ENCODE peak calls at places on chromosomes 2 and 18, in seven cellular contexts. One of them, this sample, is unnamed. For H3K4me1, the result is how much of the 10 kb centered on the place peaks cover.

GRCh38 chr18:21468514-21469164 is 131.9 kb downstream of the ESCO1 start:
- DNase-seq in CD4-positive, CD25-positive, alpha-beta regulatory T cell: no peak
- DNase-seq in body of pancreas: no peak
- DNase-seq in right cardiac atrium: no peak
- DNase-seq in tibial nerve: no peak
- DNase-seq in fibroblast of lung: no peak
- DNase-seq in right atrium auricular region: no peak
- DNase-seq in this sample: peak

GRCh38 chr2:100252811-100253698 is 69.2 kb downstream of the LONRF2 start:
- DNase-seq in body of pancreas: no peak
- DNase-seq in right atrium auricular region: no peak
- DNase-seq in tibial nerve: no peak
- DNase-seq in right cardiac atrium: peak
- DNase-seq in CD4-positive, CD25-positive, alpha-beta regulatory T cell: no peak
- DNase-seq in fibroblast of lung: no peak
- DNase-seq in this sample: no peak

GRCh38 chr2:191983591-191983990 is 136.7 kb upstream of the CAVIN2 start:
- DNase-seq in body of pancreas: no peak
- DNase-seq in right cardiac atrium: no peak
- DNase-seq in fibroblast of lung: no peak
- DNase-seq in CD4-positive, CD25-positive, alpha-beta regulatory T cell: no peak
- DNase-seq in right atrium auricular region: no peak
- DNase-seq in tibial nerve: no peak
- DNase-seq in this sample: no peak

GRCh38 chr2:12931211-12931844 is 214.6 kb downstream of the TRIB2 start:
- DNase-seq in tibial nerve: no peak
- DNase-seq in fibroblast of lung: peak
- DNase-seq in CD4-positive, CD25-positive, alpha-beta regulatory T cell: peak
- DNase-seq in right cardiac atrium: no peak
- DNase-seq in right atrium auricular region: no peak
- DNase-seq in body of pancreas: no peak
- DNase-seq in this sample: peak

GRCh38 chr2:31208240-31208639 is 9.1 kb downstream of the CAPN14 start:
- DNase-seq in fibroblast of lung: no peak
- DNase-seq in right atrium auricular region: no peak
- DNase-seq in right cardiac atrium: no peak
- DNase-seq in body of pancreas: no peak
- DNase-seq in tibial nerve: no peak
- DNase-seq in CD4-positive, CD25-positive, alpha-beta regulatory T cell: no peak
- DNase-seq in this sample: peak

GRCh38 chr2:224023188-224023587 is 15.9 kb downstream of the SERPINE2 start:
- DNase-seq in tibial nerve: no peak
- DNase-seq in fibroblast of lung: peak
- DNase-seq in CD4-positive, CD25-positive, alpha-beta regulatory T cell: no peak
- DNase-seq in right cardiac atrium: no peak
- DNase-seq in body of pancreas: no peak
- DNase-seq in right atrium auricular region: no peak
- DNase-seq in this sample: no peak

GRCh38 chr2:55733335-55733734 is 39.7 kb upstream of the PNPT1 start:
- DNase-seq in fibroblast of lung: peak
- DNase-seq in tibial nerve: no peak
- DNase-seq in body of pancreas: no peak
- DNase-seq in right atrium auricular region: no peak
- DNase-seq in right cardiac atrium: no peak
- DNase-seq in CD4-positive, CD25-positive, alpha-beta regulatory T cell: no peak
- DNase-seq in this sample: no peak

GRCh38 chr2:38293152-38293865 is 83.8 kb downstream of the ATL2 start:
- DNase-seq in right cardiac atrium: no peak
- DNase-seq in body of pancreas: no peak
- DNase-seq in fibroblast of lung: no peak
- DNase-seq in right atrium auricular region: no peak
- DNase-seq in CD4-positive, CD25-positive, alpha-beta regulatory T cell: no peak
- DNase-seq in tibial nerve: no peak
- DNase-seq in this sample: no peak

GRCh38 chr2:240999001-240999791 is 778 bp downstream of the SNED1 start:
- DNase-seq in right atrium auricular region: peak
- DNase-seq in fibroblast of lung: peak
- DNase-seq in right cardiac atrium: peak
- DNase-seq in CD4-positive, CD25-positive, alpha-beta regulatory T cell: no peak
- DNase-seq in body of pancreas: peak
- DNase-seq in tibial nerve: peak
- DNase-seq in this sample: no peak

GRCh38 chr18:21112140-21112473 is 494 bp upstream of the ROCK1 start:
- DNase-seq in right atrium auricular region: no peak
- DNase-seq in CD4-positive, CD25-positive, alpha-beta regulatory T cell: no peak
- DNase-seq in tibial nerve: no peak
- DNase-seq in fibroblast of lung: no peak
- DNase-seq in body of pancreas: no peak
- DNase-seq in right cardiac atrium: no peak
- DNase-seq in this sample: no peak

GRCh38 chr18:490024-490366 is 10.5 kb downstream of the COLEC12 start:
- DNase-seq in right cardiac atrium: no peak
- DNase-seq in fibroblast of lung: no peak
- DNase-seq in tibial nerve: no peak
- DNase-seq in right atrium auricular region: no peak
- DNase-seq in body of pancreas: no peak
- DNase-seq in CD4-positive, CD25-positive, alpha-beta regulatory T cell: no peak
- DNase-seq in this sample: no peak

GRCh38 chr2:168192839-168193616 is 54.4 kb downstream of the STK39 start:
- DNase-seq in tibial nerve: no peak
- DNase-seq in fibroblast of lung: peak
- DNase-seq in right atrium auricular region: no peak
- DNase-seq in right cardiac atrium: no peak
- DNase-seq in CD4-positive, CD25-positive, alpha-beta regulatory T cell: peak
- DNase-seq in body of pancreas: no peak
- DNase-seq in this sample: peak

GRCh38 chr2:111186123-111186715 is 65.5 kb downstream of the BCL2L11 start:
- DNase-seq in body of pancreas: no peak
- DNase-seq in right cardiac atrium: no peak
- DNase-seq in right atrium auricular region: no peak
- DNase-seq in CD4-positive, CD25-positive, alpha-beta regulatory T cell: no peak
- DNase-seq in tibial nerve: no peak
- DNase-seq in fibroblast of lung: no peak
- DNase-seq in this sample: no peak

GRCh38 chr2:215522237-215522636 is 86.4 kb upstream of the FN1 start:
- DNase-seq in right atrium auricular region: no peak
- DNase-seq in fibroblast of lung: peak
- DNase-seq in tibial nerve: no peak
- DNase-seq in body of pancreas: no peak
- DNase-seq in CD4-positive, CD25-positive, alpha-beta regulatory T cell: no peak
- DNase-seq in right cardiac atrium: no peak
- DNase-seq in this sample: no peak

GRCh38 chr2:19028617-19029016 is 329.8 kb downstream of the OSR1 start:
- DNase-seq in body of pancreas: no peak
- DNase-seq in right cardiac atrium: no peak
- DNase-seq in CD4-positive, CD25-positive, alpha-beta regulatory T cell: no peak
- DNase-seq in fibroblast of lung: peak
- DNase-seq in right atrium auricular region: no peak
- DNase-seq in tibial nerve: no peak
- DNase-seq in this sample: no peak

GRCh38 chr2:25417715-25418369 is 76.1 kb upstream of the DNMT3A start:
- DNase-seq in CD4-positive, CD25-positive, alpha-beta regulatory T cell: peak
- DNase-seq in tibial nerve: no peak
- DNase-seq in body of pancreas: no peak
- DNase-seq in fibroblast of lung: no peak
- DNase-seq in right atrium auricular region: no peak
- DNase-seq in right cardiac atrium: no peak
- DNase-seq in this sample: peak
- H3K4me1 ChIP-seq in CD4-positive, CD25-positive, alpha-beta regulatory T cell: under half
- H3K4me1 ChIP-seq in tibial nerve: under half
- H3K4me1 ChIP-seq in body of pancreas: under half
- H3K4me1 ChIP-seq in fibroblast of lung: under half
- H3K4me1 ChIP-seq in right atrium auricular region: under half
- H3K4me1 ChIP-seq in right cardiac atrium: under half
- H3K4me1 ChIP-seq in this sample: half or more

GRCh38 chr2:217954051-217954450 is 48.7 kb downstream of the TNS1 start:
- DNase-seq in tibial nerve: no peak
- DNase-seq in body of pancreas: no peak
- DNase-seq in right cardiac atrium: no peak
- DNase-seq in CD4-positive, CD25-positive, alpha-beta regulatory T cell: no peak
- DNase-seq in fibroblast of lung: no peak
- DNase-seq in right atrium auricular region: no peak
- DNase-seq in this sample: no peak

GRCh38 chr2:217954971-217955740 is 47.6 kb downstream of the TNS1 start:
- DNase-seq in fibroblast of lung: no peak
- DNase-seq in body of pancreas: no peak
- DNase-seq in tibial nerve: no peak
- DNase-seq in right atrium auricular region: no peak
- DNase-seq in right cardiac atrium: no peak
- DNase-seq in CD4-positive, CD25-positive, alpha-beta regulatory T cell: no peak
- DNase-seq in this sample: no peak

GRCh38 chr2:217956895-217957457 is 45.8 kb downstream of the TNS1 start:
- DNase-seq in CD4-positive, CD25-positive, alpha-beta regulatory T cell: no peak
- DNase-seq in tibial nerve: no peak
- DNase-seq in right atrium auricular region: no peak
- DNase-seq in right cardiac atrium: no peak
- DNase-seq in body of pancreas: peak
- DNase-seq in fibroblast of lung: no peak
- DNase-seq in this sample: no peak

GRCh38 chr2:217954469-217954868 is 48.3 kb downstream of the TNS1 start:
- DNase-seq in fibroblast of lung: no peak
- DNase-seq in right atrium auricular region: no peak
- DNase-seq in right cardiac atrium: no peak
- DNase-seq in tibial nerve: no peak
- DNase-seq in CD4-positive, CD25-positive, alpha-beta regulatory T cell: no peak
- DNase-seq in body of pancreas: peak
- DNase-seq in this sample: no peak

GRCh38 chr2:217955881-217956493 is 46.8 kb downstream of the TNS1 start:
- DNase-seq in right cardiac atrium: no peak
- DNase-seq in fibroblast of lung: no peak
- DNase-seq in tibial nerve: no peak
- DNase-seq in body of pancreas: no peak
- DNase-seq in right atrium auricular region: no peak
- DNase-seq in CD4-positive, CD25-positive, alpha-beta regulatory T cell: no peak
- DNase-seq in this sample: no peak
- H3K4me1 ChIP-seq in right cardiac atrium: under half
- H3K4me1 ChIP-seq in fibroblast of lung: under half
- H3K4me1 ChIP-seq in tibial nerve: under half
- H3K4me1 ChIP-seq in body of pancreas: half or more
- H3K4me1 ChIP-seq in right atrium auricular region: half or more
- H3K4me1 ChIP-seq in CD4-positive, CD25-positive, alpha-beta regulatory T cell: under half
- H3K4me1 ChIP-seq in this sample: under half

DNA sequence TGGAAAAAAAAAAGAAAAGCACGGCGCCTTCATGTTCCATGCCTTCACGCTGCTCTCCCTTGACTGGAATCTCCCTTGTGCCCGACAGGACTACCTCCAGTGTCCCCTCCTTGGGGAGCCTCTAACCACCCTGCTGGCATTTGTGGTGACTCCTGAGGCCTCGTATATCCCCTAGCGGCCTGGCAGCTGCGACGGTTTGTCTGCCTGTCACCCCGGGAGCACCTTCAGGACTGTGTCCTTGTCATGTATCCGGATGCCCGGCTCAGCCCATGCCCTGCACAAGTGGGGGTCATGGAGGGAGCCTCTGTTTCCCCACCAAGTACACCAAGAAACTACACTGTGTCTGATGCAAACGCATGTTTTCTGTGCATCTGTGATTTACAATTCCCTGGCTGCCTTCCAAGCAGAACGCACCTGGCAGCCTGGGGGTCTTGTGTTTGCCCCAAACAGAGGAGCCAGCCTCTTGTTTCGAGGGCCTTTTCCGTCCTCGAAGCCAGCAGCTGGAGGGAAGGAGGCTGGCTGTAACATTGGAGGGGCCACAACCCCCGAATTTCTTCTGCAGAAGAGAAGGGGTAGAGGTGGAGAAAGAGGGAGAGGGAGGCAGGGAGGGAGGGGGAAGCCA is 18.9 kb downstream of the TWIST2 start:
- DNase-seq in body of pancreas: no peak
- DNase-seq in right atrium auricular region: no peak
- DNase-seq in right cardiac atrium: no peak
- DNase-seq in CD4-positive, CD25-positive, alpha-beta regulatory T cell: no peak
- DNase-seq in tibial nerve: no peak
- DNase-seq in fibroblast of lung: no peak
- DNase-seq in this sample: no peak
- H3K4me1 ChIP-seq in body of pancreas: under half
- H3K4me1 ChIP-seq in right atrium auricular region: under half
- H3K4me1 ChIP-seq in right cardiac atrium: under half
- H3K4me1 ChIP-seq in CD4-positive, CD25-positive, alpha-beta regulatory T cell: under half
- H3K4me1 ChIP-seq in tibial nerve: under half
- H3K4me1 ChIP-seq in fibroblast of lung: under half
- H3K4me1 ChIP-seq in this sample: under half

GRCh38 chr2:239225456-239225855 is 175.4 kb downstream of the HDAC4 start:
- DNase-seq in fibroblast of lung: no peak
- DNase-seq in tibial nerve: no peak
- DNase-seq in right cardiac atrium: peak
- DNase-seq in CD4-positive, CD25-positive, alpha-beta regulatory T cell: no peak
- DNase-seq in body of pancreas: no peak
- DNase-seq in right atrium auricular region: no peak
- DNase-seq in this sample: no peak
- H3K4me1 ChIP-seq in fibroblast of lung: under half
- H3K4me1 ChIP-seq in tibial nerve: under half
- H3K4me1 ChIP-seq in right cardiac atrium: under half
- H3K4me1 ChIP-seq in CD4-positive, CD25-positive, alpha-beta regulatory T cell: under half
- H3K4me1 ChIP-seq in body of pancreas: half or more
- H3K4me1 ChIP-seq in right atrium auricular region: half or more
- H3K4me1 ChIP-seq in this sample: under half

GRCh38 chr18:48838921-48839818 is 111.6 kb downstream of the SMAD7 start:
- DNase-seq in right cardiac atrium: peak
- DNase-seq in CD4-positive, CD25-positive, alpha-beta regulatory T cell: no peak
- DNase-seq in right atrium auricular region: no peak
- DNase-seq in body of pancreas: no peak
- DNase-seq in tibial nerve: no peak
- DNase-seq in fibroblast of lung: peak
- DNase-seq in this sample: no peak
- H3K4me1 ChIP-seq in right cardiac atrium: under half
- H3K4me1 ChIP-seq in CD4-positive, CD25-positive, alpha-beta regulatory T cell: under half
- H3K4me1 ChIP-seq in right atrium auricular region: half or more
- H3K4me1 ChIP-seq in body of pancreas: under half
- H3K4me1 ChIP-seq in tibial nerve: under half
- H3K4me1 ChIP-seq in fibroblast of lung: under half
- H3K4me1 ChIP-seq in this sample: under half

GRCh38 chr18:63181706-63182105 is 137.9 kb downstream of the BCL2 start:
- DNase-seq in CD4-positive, CD25-positive, alpha-beta regulatory T cell: no peak
- DNase-seq in right cardiac atrium: no peak
- DNase-seq in fibroblast of lung: no peak
- DNase-seq in body of pancreas: no peak
- DNase-seq in right atrium auricular region: no peak
- DNase-seq in tibial nerve: no peak
- DNase-seq in this sample: peak
- H3K4me1 ChIP-seq in CD4-positive, CD25-positive, alpha-beta regulatory T cell: under half
- H3K4me1 ChIP-seq in right cardiac atrium: under half
- H3K4me1 ChIP-seq in fibroblast of lung: under half
- H3K4me1 ChIP-seq in body of pancreas: under half
- H3K4me1 ChIP-seq in right atrium auricular region: under half
- H3K4me1 ChIP-seq in tibial nerve: under half
- H3K4me1 ChIP-seq in this sample: half or more